ENCODE peak calls at places on chromosomes 13 and 19, in four cellular contexts. One of them, this sample, is unnamed.

GRCh38 chr13:43835701-43836100 is 43.8 kb downstream of the CCDC122 start:
- DNase-seq in NCI-H2171 treated with DMSO at 0.1 percent for 48 hours: no peak
- DNase-seq in central memory CD4-positive, alpha-beta T cell: no peak
- DNase-seq in T-helper 9 cell: no peak
- DNase-seq in this sample: no peak

GRCh38 chr19:2429917-2430570 is 2.7 kb upstream of the TIMM13 start:
- DNase-seq in NCI-H2171 treated with DMSO at 0.1 percent for 48 hours: no peak
- DNase-seq in T-helper 9 cell: no peak
- DNase-seq in central memory CD4-positive, alpha-beta T cell: no peak
- DNase-seq in this sample: no peak

GRCh38 chr19:29503140-29503758 is 22.5 kb upstream of the VSTM2B start:
- DNase-seq in T-helper 9 cell: no peak
- DNase-seq in central memory CD4-positive, alpha-beta T cell: no peak
- DNase-seq in NCI-H2171 treated with DMSO at 0.1 percent for 48 hours: no peak
- DNase-seq in this sample: no peak

GRCh38 chr13:59250276-59250990 is 913.3 kb downstream of the DIAPH3 start:
- DNase-seq in central memory CD4-positive, alpha-beta T cell: no peak
- DNase-seq in T-helper 9 cell: no peak
- DNase-seq in NCI-H2171 treated with DMSO at 0.1 percent for 48 hours: no peak
- DNase-seq in this sample: no peak

GRCh38 chr19:2394054-2394668 is 33.2 kb downstream of the TIMM13 start:
- DNase-seq in NCI-H2171 treated with DMSO at 0.1 percent for 48 hours: no peak
- DNase-seq in T-helper 9 cell: no peak
- DNase-seq in central memory CD4-positive, alpha-beta T cell: no peak
- DNase-seq in this sample: no peak

GRCh38 chr13:32446778-32447465 is 19.0 kb upstream of the N4BP2L1 start:
- DNase-seq in NCI-H2171 treated with DMSO at 0.1 percent for 48 hours: no peak
- DNase-seq in central memory CD4-positive, alpha-beta T cell: no peak
- DNase-seq in T-helper 9 cell: no peak
- DNase-seq in this sample: no peak

GRCh38 chr13:57629391-57629804 is 2.1 kb upstream of the PCDH17 start:
- DNase-seq in T-helper 9 cell: no peak
- DNase-seq in central memory CD4-positive, alpha-beta T cell: no peak
- DNase-seq in NCI-H2171 treated with DMSO at 0.1 percent for 48 hours: no peak
- DNase-seq in this sample: no peak

GRCh38 chr13:31869582-31869981 is 130.3 kb downstream of the RXFP2 start:
- DNase-seq in central memory CD4-positive, alpha-beta T cell: no peak
- DNase-seq in T-helper 9 cell: no peak
- DNase-seq in NCI-H2171 treated with DMSO at 0.1 percent for 48 hours: no peak
- DNase-seq in this sample: no peak

GRCh38 chr19:19386373-19386869 is 19.1 kb upstream of the GATAD2A start:
- DNase-seq in T-helper 9 cell: peak
- DNase-seq in central memory CD4-positive, alpha-beta T cell: peak
- DNase-seq in NCI-H2171 treated with DMSO at 0.1 percent for 48 hours: no peak
- DNase-seq in this sample: peak

GRCh38 chr19:57171551-57172081 is 4.3 kb upstream of the DUXA start:
- DNase-seq in T-helper 9 cell: peak
- DNase-seq in NCI-H2171 treated with DMSO at 0.1 percent for 48 hours: peak
- DNase-seq in central memory CD4-positive, alpha-beta T cell: peak
- DNase-seq in this sample: peak

GRCh38 chr13:51726446-51727185 is 77.3 kb downstream of the DHRS12 start:
- DNase-seq in NCI-H2171 treated with DMSO at 0.1 percent for 48 hours: no peak
- DNase-seq in central memory CD4-positive, alpha-beta T cell: no peak
- DNase-seq in T-helper 9 cell: no peak
- DNase-seq in this sample: no peak

GRCh38 chr19:40530091-40530901 is 46.4 kb upstream of the SHKBP1 start:
- DNase-seq in T-helper 9 cell: peak
- DNase-seq in NCI-H2171 treated with DMSO at 0.1 percent for 48 hours: peak
- DNase-seq in central memory CD4-positive, alpha-beta T cell: no peak
- DNase-seq in this sample: no peak

GRCh38 chr19:21028969-21029268 is 8.5 kb downstream of the ZNF430 start:
- DNase-seq in central memory CD4-positive, alpha-beta T cell: no peak
- DNase-seq in NCI-H2171 treated with DMSO at 0.1 percent for 48 hours: no peak
- DNase-seq in T-helper 9 cell: no peak
- DNase-seq in this sample: no peak

GRCh38 chr19:49570138-49570856 is 10.1 kb downstream of the NOSIP start:
- DNase-seq in NCI-H2171 treated with DMSO at 0.1 percent for 48 hours: peak
- DNase-seq in T-helper 9 cell: peak
- DNase-seq in central memory CD4-positive, alpha-beta T cell: peak
- DNase-seq in this sample: no peak

GRCh38 chr13:113422790-113423189 is 30.5 kb downstream of the ADPRHL1 start:
- DNase-seq in T-helper 9 cell: no peak
- DNase-seq in central memory CD4-positive, alpha-beta T cell: no peak
- DNase-seq in NCI-H2171 treated with DMSO at 0.1 percent for 48 hours: no peak
- DNase-seq in this sample: no peak

GRCh38 chr13:21075303-21076264 is 14.2 kb upstream of the LATS2 start:
- DNase-seq in T-helper 9 cell: no peak
- DNase-seq in NCI-H2171 treated with DMSO at 0.1 percent for 48 hours: no peak
- DNase-seq in central memory CD4-positive, alpha-beta T cell: no peak
- DNase-seq in this sample: peak

GRCh38 chr13:40155176-40155575 is 499.7 kb downstream of the COG6 start:
- DNase-seq in central memory CD4-positive, alpha-beta T cell: no peak
- DNase-seq in NCI-H2171 treated with DMSO at 0.1 percent for 48 hours: no peak
- DNase-seq in T-helper 9 cell: no peak
- DNase-seq in this sample: no peak

GRCh38 chr19:3684817-3685410 is 15.4 kb downstream of the PIP5K1C start:
- DNase-seq in central memory CD4-positive, alpha-beta T cell: no peak
- DNase-seq in T-helper 9 cell: no peak
- DNase-seq in NCI-H2171 treated with DMSO at 0.1 percent for 48 hours: no peak
- DNase-seq in this sample: no peak

GRCh38 chr19:17847538-17848366 is at the start of gene JAK3:
- DNase-seq in NCI-H2171 treated with DMSO at 0.1 percent for 48 hours: no peak
- DNase-seq in T-helper 9 cell: peak
- DNase-seq in central memory CD4-positive, alpha-beta T cell: peak
- DNase-seq in this sample: peak

GRCh38 chr13:100290165-100290801 is 201.4 kb downstream of the PCCA start:
- DNase-seq in T-helper 9 cell: no peak
- DNase-seq in central memory CD4-positive, alpha-beta T cell: no peak
- DNase-seq in NCI-H2171 treated with DMSO at 0.1 percent for 48 hours: no peak
- DNase-seq in this sample: no peak

GRCh38 chr13:99085139-99085845 is 107.4 kb upstream of the DOCK9 start:
- DNase-seq in T-helper 9 cell: peak
- DNase-seq in NCI-H2171 treated with DMSO at 0.1 percent for 48 hours: no peak
- DNase-seq in central memory CD4-positive, alpha-beta T cell: peak
- DNase-seq in this sample: peak

GRCh38 chr13:110458594-110459365 is 102.7 kb downstream of the RAB20 start:
- DNase-seq in NCI-H2171 treated with DMSO at 0.1 percent for 48 hours: no peak
- DNase-seq in T-helper 9 cell: no peak
- DNase-seq in central memory CD4-positive, alpha-beta T cell: no peak
- DNase-seq in this sample: no peak

GRCh38 chr19:4713384-4713951 is 10.2 kb downstream of the DPP9 start:
- DNase-seq in NCI-H2171 treated with DMSO at 0.1 percent for 48 hours: no peak
- DNase-seq in T-helper 9 cell: no peak
- DNase-seq in central memory CD4-positive, alpha-beta T cell: no peak
- DNase-seq in this sample: no peak

GRCh38 chr19:46372901-46373572 is 26.1 kb downstream of the PPP5C start:
- DNase-seq in T-helper 9 cell: no peak
- DNase-seq in central memory CD4-positive, alpha-beta T cell: no peak
- DNase-seq in NCI-H2171 treated with DMSO at 0.1 percent for 48 hours: peak
- DNase-seq in this sample: no peak

GRCh38 chr13:26759156-26759906 is 1.3 kb downstream of the GPR12 start:
- DNase-seq in NCI-H2171 treated with DMSO at 0.1 percent for 48 hours: no peak
- DNase-seq in T-helper 9 cell: no peak
- DNase-seq in central memory CD4-positive, alpha-beta T cell: no peak
- DNase-seq in this sample: no peak

GRCh38 chr13:86946734-86947133 is 724.4 kb upstream of the SLITRK5 start:
- DNase-seq in NCI-H2171 treated with DMSO at 0.1 percent for 48 hours: no peak
- DNase-seq in T-helper 9 cell: no peak
- DNase-seq in central memory CD4-positive, alpha-beta T cell: no peak
- DNase-seq in this sample: no peak

GRCh38 chr13:47484564-47484963 is 516.5 kb downstream of the SUCLA2 start:
- DNase-seq in T-helper 9 cell: no peak
- DNase-seq in NCI-H2171 treated with DMSO at 0.1 percent for 48 hours: no peak
- DNase-seq in central memory CD4-positive, alpha-beta T cell: no peak
- DNase-seq in this sample: no peak

GRCh38 chr19:10363789-10364281 is 16.5 kb downstream of the TYK2 start:
- DNase-seq in NCI-H2171 treated with DMSO at 0.1 percent for 48 hours: no peak
- DNase-seq in central memory CD4-positive, alpha-beta T cell: no peak
- DNase-seq in T-helper 9 cell: no peak
- DNase-seq in this sample: no peak

GRCh38 chr19:395467-395866 is 13.5 kb downstream of the C2CD4C start:
- DNase-seq in NCI-H2171 treated with DMSO at 0.1 percent for 48 hours: no peak
- DNase-seq in central memory CD4-positive, alpha-beta T cell: no peak
- DNase-seq in T-helper 9 cell: no peak
- DNase-seq in this sample: no peak

GRCh38 chr13:98447881-98448641 is 128.8 kb downstream of the STK24 start:
- DNase-seq in central memory CD4-positive, alpha-beta T cell: no peak
- DNase-seq in T-helper 9 cell: peak
- DNase-seq in NCI-H2171 treated with DMSO at 0.1 percent for 48 hours: no peak
- DNase-seq in this sample: no peak

GRCh38 chr19:35860818-35861639 is 4.3 kb downstream of the KIRREL2 start:
- DNase-seq in T-helper 9 cell: no peak
- DNase-seq in central memory CD4-positive, alpha-beta T cell: no peak
- DNase-seq in NCI-H2171 treated with DMSO at 0.1 percent for 48 hours: no peak
- DNase-seq in this sample: no peak